ENCODE peak calls at places on chromosomes 12 and 14, in six cellular contexts. K, E, R, W, J and Q are unnamed samples.

GRCh38 chr14:96167224-96168148 is 37.2 kb upstream of the BDKRB2 start:
- DNase-seq in R (no peak), W (no peak), K (peak; percentile 44), E (no peak), J (no peak), Q (peak; percentile 31)

GRCh38 chr14:40318211-40318719 is 886.0 kb upstream of the FBXO33 start:
- DNase-seq in K (no peak), R (no peak), E (no peak), J (no peak), W (no peak), Q (no peak)

GRCh38 chr12:27148373-27148772 is 66.0 kb upstream of the C12orf71 start:
- DNase-seq in W (no peak), E (no peak), K (no peak), J (no peak), R (no peak), Q (no peak)

GRCh38 chr12:68970951-68971350 is 38.0 kb upstream of the CPM start:
- DNase-seq in W (no peak), K (no peak), R (no peak), J (no peak), E (no peak), Q (no peak)

GRCh38 chr14:102392506-102392905 is 29.8 kb downstream of the TECPR2 start:
- DNase-seq in R (no peak), K (no peak), E (no peak), J (no peak), W (no peak), Q (no peak)

GRCh38 chr12:87827638-87828264 is 201.4 kb downstream of the C12orf50 start:
- DNase-seq in W (no peak), E (no peak), J (no peak), R (no peak), K (no peak), Q (no peak)

GRCh38 chr14:69719501-69719951 is 47.4 kb upstream of the SRSF5 start:
- DNase-seq in J (peak; percentile 69), E (no peak), R (no peak), K (peak; percentile 57), W (peak; percentile 47), Q (peak; percentile 55)

GRCh38 chr12:65787056-65787855 is 37.0 kb upstream of the HMGA2 start:
- DNase-seq in J (no peak), W (no peak), E (no peak), K (peak; percentile 97), R (no peak), Q (no peak)

GRCh38 chr12:107092669-107093546 is 441 bp downstream of the CRY1 start:
- DNase-seq in E (no peak), K (peak; percentile 61), W (no peak), J (peak; percentile 47), R (peak; percentile 29), Q (no peak)

GRCh38 chr12:89528434-89528833 is 2.6 kb upstream of the POC1B start:
- DNase-seq in K (no peak), R (no peak), W (no peak), J (no peak), E (no peak), Q (no peak)

GRCh38 chr12:42442328-42442759 is 116.4 kb downstream of the PPHLN1 start:
- DNase-seq in R (no peak), W (no peak), K (no peak), E (peak; percentile 35), J (no peak), Q (no peak)

GRCh38 chr14:96584199-96584906 is 82.2 kb downstream of the PAPOLA start:
- DNase-seq in E (peak; percentile 75), J (no peak), R (no peak), W (peak; percentile 83), K (peak; percentile 35), Q (peak; percentile 87)

GRCh38 chr14:89244720-89245119 is 172.3 kb downstream of the FOXN3 start:
- DNase-seq in E (no peak), J (no peak), W (no peak), K (no peak), R (no peak), Q (no peak)

GRCh38 chr12:68565391-68565903 is 45.3 kb upstream of the RAP1B start:
- DNase-seq in K (peak; percentile 63), W (no peak), J (peak; percentile 35), E (peak; percentile 21), R (no peak), Q (no peak)

GRCh38 chr12:12469386-12469785 is 93.3 kb downstream of the DUSP16 start:
- DNase-seq in J (no peak), R (no peak), K (no peak), E (no peak), W (no peak), Q (no peak)

GRCh38 chr14:64569108-64570045 is 19.6 kb downstream of the PPP1R36 start:
- DNase-seq in J (peak; percentile 69), W (no peak), R (no peak), E (no peak), K (peak; percentile 85), Q (no peak)

GRCh38 chr14:80560800-80561199 is 349.5 kb upstream of the DIO2 start:
- DNase-seq in E (no peak), W (no peak), K (no peak), R (no peak), J (no peak), Q (no peak)

GRCh38 chr12:114770323-114770722 is 86.3 kb upstream of the TBX3 start:
- DNase-seq in K (no peak), R (no peak), W (no peak), E (no peak), J (no peak), Q (no peak)

GRCh38 chr14:20503905-20504304 is 1.4 kb upstream of the RNASE10 start:
- DNase-seq in K (no peak), E (no peak), W (no peak), R (no peak), J (no peak), Q (no peak)

GRCh38 chr12:120597861-120598260 is 16.7 kb upstream of the POP5 start:
- DNase-seq in K (no peak), E (no peak), R (no peak), J (no peak), W (no peak), Q (no peak)

GRCh38 chr14:25237845-25238244 is 187.9 kb upstream of the STXBP6 start:
- DNase-seq in W (peak; percentile 8), K (peak; percentile 73), R (no peak), J (no peak), E (peak; percentile 17), Q (peak; percentile 63)

GRCh38 chr12:48998497-48999353 is 450 bp downstream of the DDN start:
- DNase-seq in J (no peak), K (no peak), R (no peak), W (peak; percentile 60), E (no peak), Q (no peak)

GRCh38 chr14:103319422-103319821 is 14.6 kb upstream of the EIF5 start:
- DNase-seq in E (no peak), K (no peak), R (no peak), W (no peak), J (no peak), Q (no peak)

GRCh38 chr12:121893901-121894540 is 5.4 kb downstream of the PSMD9 start:
- DNase-seq in E (no peak), R (no peak), J (no peak), W (no peak), K (peak; percentile 43), Q (no peak)

GRCh38 chr12:107634530-107634929 is 51.1 kb upstream of the PWP1 start:
- DNase-seq in K (no peak), W (no peak), E (no peak), J (no peak), R (no peak), Q (no peak)

GRCh38 chr12:131365821-131366260 is 345.0 kb upstream of the SFSWAP start:
- DNase-seq in J (peak; percentile 87), K (no peak), E (no peak), W (no peak), R (no peak), Q (no peak)

GRCh38 chr12:68667286-68667685 is 19.5 kb upstream of the NUP107 start:
- DNase-seq in K (no peak), R (no peak), E (no peak), J (no peak), W (no peak), Q (no peak)

GRCh38 chr12:125794401-125794800 is 729.2 kb downstream of the AACS start:
- DNase-seq in R (no peak), K (no peak), J (no peak), E (no peak), W (no peak), Q (no peak)

GRCh38 chr12:2854669-2855453 is 2.0 kb downstream of the TEX52 start:
- DNase-seq in K (no peak), W (no peak), J (no peak), R (no peak), E (no peak), Q (no peak)

GRCh38 chr12:43789941-43790340 is 16.2 kb downstream of the TWF1 start:
- DNase-seq in E (no peak), W (no peak), K (peak; percentile 15), J (no peak), R (no peak), Q (no peak)

GRCh38 chr14:61280526-61281185 is 482 bp downstream of the TMEM30B start:
- DNase-seq in J (peak; percentile 16), E (no peak), W (peak; percentile 91), R (peak; percentile 68), K (peak; percentile 26), Q (peak; percentile 74)

GRCh38 chr12:11891350-11892064 is 179.2 kb upstream of the BCL2L14 start:
- DNase-seq in W (no peak), J (no peak), R (no peak), E (no peak), K (no peak), Q (no peak)

GRCh38 chr12:116482859-116483258 is 76.3 kb upstream of the MAP1LC3B2 start:
- DNase-seq in W (no peak), E (no peak), J (no peak), R (no peak), K (no peak), Q (no peak)

GRCh38 chr12:26153421-26154154 is 28.8 kb upstream of the BHLHE41 start:
- DNase-seq in W (no peak), R (no peak), J (peak; percentile 62), E (no peak), K (peak; percentile 88), Q (no peak)

GRCh38 chr12:62632521-62632920 is 165.9 kb downstream of the MON2 start:
- DNase-seq in J (peak; percentile 41), K (peak; percentile 68), R (no peak), W (peak; percentile 77), E (peak; percentile 67), Q (peak; percentile 77)